ENCODE peak calls at places on chromosomes 2 and 18, in eight cellular contexts. I is GF-D8, L is AG20443, W is Calu3, O is Daoy, T is activated T-cell treated with anti-CD3 and anti-CD28 coated beads for 1 hour, R is GOT3, C is smooth muscle cell of the brain vasculature. F is an unnamed sample.

GRCh38 chr2:237223208-237223861 is 137.6 kb downstream of the COPS8 start:
- DNase-seq in R (peak), O (peak), I (no peak), L (peak), T (no peak), W (peak), C (peak), F (no peak)

GRCh38 chr2:234292205-234292954 is 204.5 kb downstream of the ARL4C start:
- DNase-seq in L (no peak), W (no peak), T (peak), C (no peak), O (peak), R (no peak), I (peak), F (peak)

GRCh38 chr2:216695401-216695821 is at the start of gene IGFBP5:
- DNase-seq in T (no peak), W (peak), I (no peak), O (peak), R (peak), L (peak), C (peak), F (no peak)

GRCh38 chr2:237097911-237098702 is 12.4 kb downstream of the COPS8 start:
- DNase-seq in I (no peak), L (peak), T (no peak), R (no peak), W (no peak), O (peak), C (peak), F (no peak)

GRCh38 chr2:160022162-160022561 is 40.3 kb downstream of the PLA2R1 start:
- DNase-seq in C (no peak), W (no peak), I (no peak), O (no peak), T (no peak), L (no peak), R (no peak), F (peak)

GRCh38 chr2:228828397-228828796 is 442.7 kb downstream of the PID1 start:
- DNase-seq in T (no peak), C (no peak), R (no peak), I (no peak), O (no peak), L (no peak), W (no peak), F (no peak)

GRCh38 chr18:36311026-36311570 is 13.6 kb downstream of the FHOD3 start:
- DNase-seq in W (no peak), R (no peak), T (no peak), L (no peak), C (no peak), O (no peak), I (no peak), F (no peak)

GRCh38 chr18:79611040-79611681 is 68.4 kb upstream of the CTDP1 start:
- DNase-seq in T (no peak), O (peak), W (peak), C (no peak), R (no peak), I (no peak), L (peak), F (peak)

GRCh38 chr2:148604927-148605326 is 39.6 kb upstream of the EPC2 start:
- DNase-seq in O (no peak), I (no peak), L (no peak), T (no peak), W (no peak), R (no peak), C (no peak), F (no peak)

GRCh38 chr2:99488999-99489757 is 639 bp downstream of the REV1 start:
- DNase-seq in O (peak), W (peak), I (peak), L (peak), R (no peak), C (no peak), T (peak), F (peak)

GRCh38 chr2:11344956-11345671 is 678 bp upstream of the ROCK2 start:
- DNase-seq in L (peak), C (no peak), W (peak), T (no peak), I (peak), O (peak), R (no peak), F (peak)

GRCh38 chr2:74625658-74626425 is 22.3 kb downstream of the M1AP start:
- DNase-seq in R (no peak), O (no peak), T (no peak), I (no peak), L (no peak), W (no peak), C (no peak), F (no peak)

GRCh38 chr2:181129654-181130053 is 149.2 kb downstream of the UBE2E3 start:
- DNase-seq in W (no peak), T (no peak), O (no peak), L (no peak), C (no peak), I (no peak), R (no peak), F (no peak)

GRCh38 chr18:10041180-10041579 is 127.4 kb downstream of the VAPA start:
- DNase-seq in O (no peak), I (no peak), L (no peak), R (no peak), T (no peak), C (no peak), W (no peak), F (peak)

GRCh38 chr2:58601017-58601416 is 359.9 kb upstream of the FANCL start:
- DNase-seq in L (no peak), T (no peak), O (peak), I (no peak), C (no peak), W (no peak), R (no peak), F (no peak)

GRCh38 chr2:221791840-221792239 is 219.7 kb upstream of the EPHA4 start:
- DNase-seq in I (no peak), O (no peak), C (no peak), T (no peak), R (no peak), L (no peak), W (no peak), F (no peak)

F was measured in small intestine.